ENCODE peak calls at places on chromosome 1, in five cellular contexts. One of them, this sample, is unnamed.

GRCh38 chr1:182380199-182380598 is 11.4 kb downstream of the GLUL start:
- DNase-seq in heart left ventricle: no peak
- DNase-seq in tibial artery: no peak
- DNase-seq in HAP-1: no peak
- DNase-seq in esophagus muscularis mucosa: no peak
- DNase-seq in this sample: no peak

GRCh38 chr1:1573843-1574720 is 581 bp downstream of the SSU72 start:
- DNase-seq in heart left ventricle: peak; percentile 57
- DNase-seq in tibial artery: no peak
- DNase-seq in HAP-1: peak; percentile 60
- DNase-seq in esophagus muscularis mucosa: no peak
- DNase-seq in this sample: no peak

GRCh38 chr1:150362721-150363425 is 1.1 kb upstream of the RPRD2 start:
- DNase-seq in heart left ventricle: no peak
- DNase-seq in tibial artery: no peak
- DNase-seq in HAP-1: no peak
- DNase-seq in esophagus muscularis mucosa: no peak
- DNase-seq in this sample: no peak

GRCh38 chr1:228236744-228237143 is 28.9 kb downstream of the OBSCN start:
- DNase-seq in heart left ventricle: no peak
- DNase-seq in tibial artery: no peak
- DNase-seq in HAP-1: peak; percentile 32
- DNase-seq in esophagus muscularis mucosa: peak; percentile 47
- DNase-seq in this sample: no peak

GRCh38 chr1:38034871-38035270 is 11.7 kb downstream of the POU3F1 start:
- DNase-seq in heart left ventricle: no peak
- DNase-seq in tibial artery: no peak
- DNase-seq in HAP-1: no peak
- DNase-seq in esophagus muscularis mucosa: no peak
- DNase-seq in this sample: no peak

GRCh38 chr1:74468982-74469603 is 43.3 kb downstream of the LRRC53 start:
- DNase-seq in heart left ventricle: no peak
- DNase-seq in tibial artery: no peak
- DNase-seq in HAP-1: peak; percentile 56
- DNase-seq in esophagus muscularis mucosa: no peak
- DNase-seq in this sample: peak; percentile 25

GRCh38 chr1:27122652-27123051 is 32.3 kb downstream of the SLC9A1 start:
- DNase-seq in heart left ventricle: peak; percentile 80
- DNase-seq in tibial artery: peak; percentile 71
- DNase-seq in HAP-1: no peak
- DNase-seq in esophagus muscularis mucosa: no peak
- DNase-seq in this sample: no peak

GRCh38 chr1:244992833-244993232 is 128.5 kb upstream of the HNRNPU start:
- DNase-seq in heart left ventricle: no peak
- DNase-seq in tibial artery: no peak
- DNase-seq in HAP-1: no peak
- DNase-seq in esophagus muscularis mucosa: no peak
- DNase-seq in this sample: no peak

GRCh38 chr1:66951513-66951912 is 26.7 kb downstream of the MIER1 start:
- DNase-seq in heart left ventricle: no peak
- DNase-seq in tibial artery: no peak
- DNase-seq in HAP-1: no peak
- DNase-seq in esophagus muscularis mucosa: no peak
- DNase-seq in this sample: no peak

GRCh38 chr1:62318320-62318755 is 896 bp downstream of the KANK4 start:
- DNase-seq in heart left ventricle: no peak
- DNase-seq in tibial artery: no peak
- DNase-seq in HAP-1: no peak
- DNase-seq in esophagus muscularis mucosa: no peak
- DNase-seq in this sample: no peak

GRCh38 chr1:171500803-171501202 is 15.5 kb downstream of the PRRC2C start:
- DNase-seq in heart left ventricle: no peak
- DNase-seq in tibial artery: no peak
- DNase-seq in HAP-1: no peak
- DNase-seq in esophagus muscularis mucosa: no peak
- DNase-seq in this sample: no peak

GRCh38 chr1:207991331-207991914 is 80.5 kb upstream of the CD34 start:
- DNase-seq in heart left ventricle: no peak
- DNase-seq in tibial artery: no peak
- DNase-seq in HAP-1: no peak
- DNase-seq in esophagus muscularis mucosa: no peak
- DNase-seq in this sample: no peak

GRCh38 chr1:42680921-42681683 is 1.1 kb upstream of the YBX1 start:
- DNase-seq in heart left ventricle: no peak
- DNase-seq in tibial artery: no peak
- DNase-seq in HAP-1: peak; percentile 16
- DNase-seq in esophagus muscularis mucosa: no peak
- DNase-seq in this sample: no peak

GRCh38 chr1:245683377-245683716 is 528.6 kb downstream of the KIF26B start:
- DNase-seq in heart left ventricle: no peak
- DNase-seq in tibial artery: no peak
- DNase-seq in HAP-1: no peak
- DNase-seq in esophagus muscularis mucosa: no peak
- DNase-seq in this sample: no peak

GRCh38 chr1:235366286-235366685 is 941 bp upstream of the TBCE start:
- DNase-seq in heart left ventricle: no peak
- DNase-seq in tibial artery: no peak
- DNase-seq in HAP-1: no peak
- DNase-seq in esophagus muscularis mucosa: no peak
- DNase-seq in this sample: no peak

GRCh38 chr1:165290143-165290542 is 66.4 kb downstream of the LMX1A start:
- DNase-seq in heart left ventricle: no peak
- DNase-seq in tibial artery: no peak
- DNase-seq in HAP-1: no peak
- DNase-seq in esophagus muscularis mucosa: no peak
- DNase-seq in this sample: no peak

GRCh38 chr1:62725981-62726588 is 37.9 kb upstream of the DOCK7 start:
- DNase-seq in heart left ventricle: no peak
- DNase-seq in tibial artery: no peak
- DNase-seq in HAP-1: no peak
- DNase-seq in esophagus muscularis mucosa: no peak
- DNase-seq in this sample: no peak

GRCh38 chr1:240935921-240936320 is 324.0 kb upstream of the GREM2 start:
- DNase-seq in heart left ventricle: no peak
- DNase-seq in tibial artery: no peak
- DNase-seq in HAP-1: no peak
- DNase-seq in esophagus muscularis mucosa: no peak
- DNase-seq in this sample: no peak

GRCh38 chr1:235074335-235075120 is 54.1 kb downstream of the TOMM20 start:
- DNase-seq in heart left ventricle: peak; percentile 73
- DNase-seq in tibial artery: no peak
- DNase-seq in HAP-1: no peak
- DNase-seq in esophagus muscularis mucosa: no peak
- DNase-seq in this sample: no peak

GRCh38 chr1:231869364-231869763 is 242.8 kb downstream of the DISC1 start:
- DNase-seq in heart left ventricle: no peak
- DNase-seq in tibial artery: peak; percentile 29
- DNase-seq in HAP-1: no peak
- DNase-seq in esophagus muscularis mucosa: no peak
- DNase-seq in this sample: no peak

GRCh38 chr1:24986372-24986979 is 56.4 kb upstream of the RUNX3 start:
- DNase-seq in heart left ventricle: no peak
- DNase-seq in tibial artery: peak; percentile 41
- DNase-seq in HAP-1: no peak
- DNase-seq in esophagus muscularis mucosa: no peak
- DNase-seq in this sample: no peak

GRCh38 chr1:23224721-23225648 is 7.7 kb upstream of the HTR1D start:
- DNase-seq in heart left ventricle: peak; percentile 58
- DNase-seq in tibial artery: no peak
- DNase-seq in HAP-1: no peak
- DNase-seq in esophagus muscularis mucosa: no peak
- DNase-seq in this sample: no peak
- H3K4me3 ChIP-seq in heart left ventricle: no peak overlapping the region
- H3K4me3 ChIP-seq in tibial artery: no peak overlapping the region
- H3K4me3 ChIP-seq in HAP-1: no peak overlapping the region
- H3K4me3 ChIP-seq in esophagus muscularis mucosa: no peak overlapping the region
- H3K4me3 ChIP-seq in this sample: no peak overlapping the region

GRCh38 chr1:33346921-33347649 is 26.2 kb upstream of the A3GALT2 start:
- DNase-seq in heart left ventricle: peak; percentile 80
- DNase-seq in tibial artery: peak; percentile 82
- DNase-seq in HAP-1: no peak
- DNase-seq in esophagus muscularis mucosa: no peak
- DNase-seq in this sample: no peak
- H3K4me1 ChIP-seq in heart left ventricle: peaks cover 75% of the 10 kb centered on the region
- H3K4me1 ChIP-seq in tibial artery: peaks cover 64% of the 10 kb centered on the region
- H3K4me1 ChIP-seq in HAP-1: peaks cover 46% of the 10 kb centered on the region
- H3K4me1 ChIP-seq in esophagus muscularis mucosa: peaks cover 74% of the 10 kb centered on the region
- H3K4me1 ChIP-seq in this sample: peaks cover under 1% of the 10 kb centered on the region

GRCh38 chr1:16211824-16212223 is 628 bp downstream of the ARHGEF19 start:
- DNase-seq in heart left ventricle: no peak
- DNase-seq in tibial artery: no peak
- DNase-seq in HAP-1: no peak
- DNase-seq in esophagus muscularis mucosa: no peak
- DNase-seq in this sample: no peak
- H3K4me3 ChIP-seq in heart left ventricle: no peak overlapping the region
- H3K4me3 ChIP-seq in tibial artery: no peak overlapping the region
- H3K4me3 ChIP-seq in HAP-1: no peak overlapping the region
- H3K4me3 ChIP-seq in esophagus muscularis mucosa: no peak overlapping the region
- H3K4me3 ChIP-seq in this sample: peak overlapping the region; percentile 41

GRCh38 chr1:89911186-89911976 is 83.5 kb upstream of the ZNF326 start:
- DNase-seq in heart left ventricle: no peak
- DNase-seq in tibial artery: no peak
- DNase-seq in HAP-1: no peak
- DNase-seq in esophagus muscularis mucosa: no peak
- DNase-seq in this sample: no peak

GRCh38 chr1:89910268-89910667 is 84.6 kb upstream of the ZNF326 start:
- DNase-seq in heart left ventricle: no peak
- DNase-seq in tibial artery: no peak
- DNase-seq in HAP-1: no peak
- DNase-seq in esophagus muscularis mucosa: no peak
- DNase-seq in this sample: no peak

GRCh38 chr1:89908993-89909436 is 85.9 kb upstream of the ZNF326 start:
- DNase-seq in heart left ventricle: no peak
- DNase-seq in tibial artery: no peak
- DNase-seq in HAP-1: no peak
- DNase-seq in esophagus muscularis mucosa: no peak
- DNase-seq in this sample: no peak

GRCh38 chr1:89910780-89911179 is 84.1 kb upstream of the ZNF326 start:
- DNase-seq in heart left ventricle: no peak
- DNase-seq in tibial artery: no peak
- DNase-seq in HAP-1: peak; percentile 80
- DNase-seq in esophagus muscularis mucosa: no peak
- DNase-seq in this sample: no peak

DNA sequence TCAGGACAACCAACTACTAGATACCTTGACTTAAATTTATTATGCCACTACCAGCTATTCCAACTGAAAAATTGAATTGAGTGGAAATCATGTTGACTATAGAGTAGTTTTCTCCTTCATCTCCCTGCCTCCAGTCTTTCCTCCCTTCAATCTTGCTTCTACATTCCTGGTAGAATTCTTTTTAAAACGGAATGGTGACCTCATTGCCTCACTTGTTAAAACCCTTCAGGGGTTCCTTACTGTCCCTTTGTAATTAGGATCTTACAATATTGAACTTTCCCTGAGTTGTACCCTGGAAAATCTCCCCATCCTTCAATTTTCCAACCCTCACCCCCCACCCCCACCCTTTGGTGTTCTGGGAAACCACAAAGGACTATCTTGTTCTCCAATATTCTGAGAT is 82.8 kb upstream of the ZNF326 start:
- DNase-seq in heart left ventricle: no peak
- DNase-seq in tibial artery: no peak
- DNase-seq in HAP-1: no peak
- DNase-seq in esophagus muscularis mucosa: no peak
- DNase-seq in this sample: no peak
- H3K4me1 ChIP-seq in heart left ventricle: peaks cover 20% of the 10 kb centered on the region
- H3K4me1 ChIP-seq in tibial artery: peaks cover 1% of the 10 kb centered on the region
- H3K4me1 ChIP-seq in HAP-1: peaks cover 27% of the 10 kb centered on the region
- H3K4me1 ChIP-seq in esophagus muscularis mucosa: peaks cover 2% of the 10 kb centered on the region
- H3K4me1 ChIP-seq in this sample: peaks cover 10% of the 10 kb centered on the region

GRCh38 chr1:156500578-156500846 is at the start of gene MEF2D:
- DNase-seq in heart left ventricle: no peak
- DNase-seq in tibial artery: no peak
- DNase-seq in HAP-1: peak; percentile 6
- DNase-seq in esophagus muscularis mucosa: no peak
- DNase-seq in this sample: no peak

GRCh38 chr1:156499703-156500577 is 635 bp downstream of the MEF2D start:
- DNase-seq in heart left ventricle: peak; percentile 83
- DNase-seq in tibial artery: peak; percentile 69
- DNase-seq in HAP-1: no peak
- DNase-seq in esophagus muscularis mucosa: no peak
- DNase-seq in this sample: no peak

GRCh38 chr1:156497743-156498446 is 2.7 kb downstream of the MEF2D start:
- DNase-seq in heart left ventricle: peak; percentile 41
- DNase-seq in tibial artery: peak; percentile 20
- DNase-seq in HAP-1: no peak
- DNase-seq in esophagus muscularis mucosa: no peak
- DNase-seq in this sample: no peak

GRCh38 chr1:156498447-156499193 is 2.0 kb downstream of the MEF2D start:
- DNase-seq in heart left ventricle: peak; percentile 86
- DNase-seq in tibial artery: peak; percentile 67
- DNase-seq in HAP-1: no peak
- DNase-seq in esophagus muscularis mucosa: no peak
- DNase-seq in this sample: no peak

DNA sequence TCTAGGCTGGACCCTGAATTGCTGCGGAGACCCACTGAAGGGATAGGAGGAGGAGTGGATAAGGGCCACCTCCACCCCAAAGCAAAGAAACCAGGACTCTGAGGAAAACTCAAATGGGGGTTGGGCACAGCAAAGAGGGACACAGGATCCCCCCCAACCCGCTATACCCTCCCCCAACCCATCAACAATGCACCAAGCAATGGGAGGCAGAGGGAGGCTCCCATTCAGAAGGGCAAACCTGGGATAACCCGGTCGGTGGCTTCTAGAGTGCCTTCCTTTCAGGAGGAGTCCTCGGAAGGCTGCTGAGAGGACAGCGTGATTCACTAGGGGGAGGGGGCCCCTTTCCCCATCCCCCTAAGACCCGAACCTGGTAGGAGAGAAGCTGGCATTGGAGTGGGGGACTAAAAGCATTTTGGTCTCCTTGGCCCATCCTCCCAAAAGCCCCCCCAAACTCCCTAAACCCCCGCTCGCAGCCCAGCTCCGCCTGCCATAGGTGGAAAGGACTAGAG is 1.3 kb downstream of the MEF2D start:
- DNase-seq in heart left ventricle: no peak
- DNase-seq in tibial artery: no peak
- DNase-seq in HAP-1: no peak
- DNase-seq in esophagus muscularis mucosa: no peak
- DNase-seq in this sample: no peak
- H3K4me3 ChIP-seq in heart left ventricle: peak overlapping the region; percentile 99
- H3K4me3 ChIP-seq in tibial artery: peak overlapping the region; percentile 78
- H3K4me3 ChIP-seq in HAP-1: peak overlapping the region; percentile 88
- H3K4me3 ChIP-seq in esophagus muscularis mucosa: peak overlapping the region; percentile 92
- H3K4me3 ChIP-seq in this sample: peak overlapping the region; percentile 84

GRCh38 chr1:154941332-154941995 is 4.9 kb upstream of the PMVK start:
- DNase-seq in heart left ventricle: no peak
- DNase-seq in tibial artery: no peak
- DNase-seq in HAP-1: no peak
- DNase-seq in esophagus muscularis mucosa: no peak
- DNase-seq in this sample: no peak
- H3K4me1 ChIP-seq in heart left ventricle: peaks cover 56% of the 10 kb centered on the region
- H3K4me1 ChIP-seq in tibial artery: peaks cover 51% of the 10 kb centered on the region
- H3K4me1 ChIP-seq in HAP-1: peaks cover 21% of the 10 kb centered on the region
- H3K4me1 ChIP-seq in esophagus muscularis mucosa: peaks cover 64% of the 10 kb centered on the region
- H3K4me1 ChIP-seq in this sample: peaks cover 6% of the 10 kb centered on the region

DNA sequence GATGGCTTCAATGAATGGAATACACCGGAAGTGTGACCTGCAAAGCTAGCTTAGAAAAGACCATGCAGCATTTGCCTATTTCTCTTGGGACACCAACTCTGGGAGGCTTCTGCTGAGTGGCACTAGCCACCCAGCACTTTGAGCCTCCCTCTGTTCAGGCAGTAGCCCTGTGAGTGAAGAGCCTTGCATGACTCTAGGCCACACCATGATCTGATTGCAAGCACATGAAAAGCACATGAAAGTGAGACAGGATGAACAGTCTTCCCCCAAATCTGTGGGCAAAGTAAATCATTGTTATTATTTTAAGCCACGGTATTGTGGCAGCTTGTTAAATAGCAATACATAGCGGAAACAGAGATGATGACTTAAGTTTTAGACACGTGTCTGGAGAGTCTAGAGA is 2.8 kb downstream of the CD48 start:
- DNase-seq in heart left ventricle: no peak
- DNase-seq in tibial artery: no peak
- DNase-seq in HAP-1: no peak
- DNase-seq in esophagus muscularis mucosa: no peak
- DNase-seq in this sample: no peak
- H3K4me3 ChIP-seq in heart left ventricle: no peak overlapping the region
- H3K4me3 ChIP-seq in tibial artery: no peak overlapping the region
- H3K4me3 ChIP-seq in HAP-1: no peak overlapping the region
- H3K4me3 ChIP-seq in esophagus muscularis mucosa: no peak overlapping the region
- H3K4me3 ChIP-seq in this sample: no peak overlapping the region